ENCODE peak calls at places on chromosome 3, in ten cellular contexts. L is body of pancreas, Y is vagina, D is GM23338, S is endothelial cell of umbilical vein, Z is endodermal cell, C is neuronal stem cell, A is adipocyte, U is breast epithelium, E is suprapubic skin. B is an unnamed sample. For H3K36me3 and H3K4me1, the result is how much of the 10 kb centered on the place peaks cover.

GRCh38 chr3:88744896-88745295 is 362.5 kb upstream of the EPHA3 start:
- DNase-seq in Z (no peak), A (no peak), E (no peak), U (no peak), L (no peak), C (no peak), Y (no peak), D (no peak), S (no peak), B (no peak)

GRCh38 chr3:142019794-142020320 is 129.5 kb downstream of the TFDP2 start:
- DNase-seq in Z (no peak), Y (no peak), U (no peak), E (no peak), L (no peak), S (peak), D (no peak), C (no peak), A (no peak), B (peak)

GRCh38 chr3:70071138-70071537 is 71.6 kb downstream of the SAMMSON start:
- DNase-seq in U (no peak), Z (no peak), L (no peak), D (no peak), C (no peak), E (no peak), A (no peak), S (no peak), Y (no peak), B (no peak)

GRCh38 chr3:143045639-143046038 is 44.3 kb downstream of the U2SURP start:
- DNase-seq in D (no peak), L (no peak), A (no peak), Y (no peak), U (no peak), Z (no peak), E (no peak), C (no peak), S (no peak), B (no peak)

GRCh38 chr3:110430146-110430545 is 641.5 kb upstream of the NECTIN3 start:
- DNase-seq in S (no peak), U (no peak), Z (no peak), L (no peak), D (no peak), A (peak), Y (no peak), C (no peak), E (no peak), B (no peak)

GRCh38 chr3:171266034-171266805 is 194.0 kb downstream of the TNIK start:
- DNase-seq in U (no peak), E (no peak), L (no peak), D (no peak), A (peak), Y (no peak), C (no peak), Z (no peak), S (peak), B (no peak)

GRCh38 chr3:76293856-76294255 is 508.5 kb upstream of the ZNF717 start:
- DNase-seq in S (no peak), A (no peak), U (no peak), E (no peak), L (no peak), D (no peak), Y (no peak), C (no peak), Z (no peak), B (no peak)

GRCh38 chr3:156483426-156483825 is 71.5 kb downstream of the SSR3 start:
- DNase-seq in L (no peak), A (peak), U (no peak), C (no peak), E (no peak), D (no peak), Z (no peak), S (peak), Y (no peak), B (peak)

GRCh38 chr3:141063831-141064230 is 12.7 kb downstream of the SPSB4 start:
- DNase-seq in D (no peak), A (no peak), C (no peak), Y (peak), S (no peak), Z (peak), L (peak), E (peak), U (no peak), B (no peak)

GRCh38 chr3:7204848-7205156 is 343.9 kb downstream of the GRM7 start:
- DNase-seq in U (no peak), S (no peak), L (no peak), C (no peak), E (no peak), Y (no peak), A (no peak), D (no peak), Z (no peak), B (no peak)

GRCh38 chr3:8458711-8459110 is 42.9 kb upstream of the LMCD1 start:
- DNase-seq in S (peak), C (no peak), Z (no peak), L (no peak), A (peak), Y (no peak), U (no peak), D (no peak), E (no peak), B (no peak)

GRCh38 chr3:28973621-28974020 is 307.2 kb upstream of the RBMS3 start:
- DNase-seq in A (peak), E (no peak), S (no peak), Z (no peak), C (no peak), L (no peak), U (no peak), D (no peak), Y (no peak), B (no peak)

GRCh38 chr3:63654246-63654645 is 1.8 kb downstream of the SNTN start:
- DNase-seq in Y (no peak), U (no peak), Z (no peak), D (no peak), S (no peak), A (peak), L (no peak), E (no peak), C (no peak), B (no peak)

GRCh38 chr3:173789530-173789929 is 392.0 kb downstream of the NLGN1 start:
- DNase-seq in Y (no peak), Z (no peak), E (no peak), S (no peak), U (no peak), A (peak), D (no peak), C (no peak), L (no peak), B (no peak)

DNA sequence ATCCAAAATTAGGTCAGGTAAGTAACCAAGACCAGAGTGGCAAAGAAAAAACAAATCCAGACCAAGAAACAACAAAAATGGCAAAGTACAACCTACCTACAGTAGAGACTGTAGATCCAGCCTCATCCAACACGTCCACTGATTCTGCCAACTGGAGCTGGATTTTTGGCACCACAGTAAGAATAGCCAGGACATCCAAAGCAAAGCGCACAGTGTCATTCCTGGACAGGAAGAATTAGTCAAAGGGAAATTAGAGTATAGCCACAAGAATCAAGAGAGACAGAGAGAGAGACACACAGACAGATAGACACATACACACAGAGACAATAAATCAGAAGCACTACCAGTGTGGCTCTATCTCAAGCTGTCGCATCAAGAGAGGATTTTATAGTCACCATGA is 31.1 kb downstream of the RBM15B start:
- DNase-seq in C (no peak), A (no peak), S (no peak), Y (no peak), Z (no peak), E (no peak), D (no peak), L (no peak), U (no peak), B (no peak)
- H3K36me3 ChIP-seq in C (half or more), A (half or more), S (under half), Y (under half), Z (half or more), E (half or more), D (under half), L (under half), U (under half), B (under half)

GRCh38 chr3:127210654-127210943 is 17.7 kb downstream of the PRR23E start:
- DNase-seq in U (no peak), A (no peak), C (no peak), Y (no peak), D (no peak), S (no peak), Z (no peak), E (no peak), L (no peak), B (no peak)
- H3K4me1 ChIP-seq in U (under half), A (under half), C (under half), Y (under half), D (under half), S (under half), Z (under half), E (under half), L (under half), B (under half)

DNA sequence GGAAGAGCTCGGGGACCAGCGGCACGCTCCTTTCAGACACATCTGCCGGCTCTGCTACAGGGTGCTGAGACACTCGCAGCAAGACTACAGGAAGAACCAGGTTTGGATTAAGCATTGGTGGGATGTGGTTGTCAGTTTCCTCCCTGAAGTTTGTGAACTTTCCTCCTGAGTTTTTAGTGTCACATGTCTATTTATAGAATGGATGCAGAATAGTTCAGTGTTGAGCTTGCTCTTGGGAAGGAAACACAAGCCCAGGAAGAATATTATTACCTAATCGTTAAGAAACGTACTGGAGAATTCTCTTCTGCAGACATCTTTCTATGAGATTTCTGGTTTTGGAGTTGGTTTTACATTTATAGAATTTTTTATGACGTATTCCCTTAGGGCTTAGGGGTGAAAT is 172.0 kb downstream of the ITPR1 start:
- DNase-seq in C (no peak), D (no peak), L (no peak), Y (no peak), A (no peak), U (no peak), Z (no peak), S (no peak), E (no peak), B (no peak)
- H3K36me3 ChIP-seq in C (under half), D (under half), L (under half), Y (under half), A (under half), U (under half), Z (under half), S (under half), E (under half), B (under half)

GRCh38 chr3:50318615-50319014 is 3.9 kb downstream of the HYAL2 start:
- DNase-seq in D (no peak), S (no peak), L (no peak), Z (no peak), Y (no peak), C (no peak), U (no peak), E (no peak), A (no peak), B (no peak)

GRCh38 chr3:50318163-50318562 is 4.4 kb downstream of the HYAL2 start:
- DNase-seq in S (no peak), Y (no peak), D (no peak), Z (no peak), U (no peak), C (no peak), E (no peak), L (no peak), A (no peak), B (no peak)

GRCh38 chr3:50319181-50319871 is 3.2 kb downstream of the HYAL2 start:
- DNase-seq in U (no peak), A (no peak), S (no peak), L (no peak), D (no peak), Z (no peak), Y (no peak), E (no peak), C (no peak), B (no peak)

GRCh38 chr3:50316657-50317242 is 5.8 kb downstream of the HYAL2 start:
- DNase-seq in E (peak), Z (peak), A (no peak), U (peak), S (peak), C (no peak), D (no peak), Y (no peak), L (no peak), B (no peak)

DNA sequence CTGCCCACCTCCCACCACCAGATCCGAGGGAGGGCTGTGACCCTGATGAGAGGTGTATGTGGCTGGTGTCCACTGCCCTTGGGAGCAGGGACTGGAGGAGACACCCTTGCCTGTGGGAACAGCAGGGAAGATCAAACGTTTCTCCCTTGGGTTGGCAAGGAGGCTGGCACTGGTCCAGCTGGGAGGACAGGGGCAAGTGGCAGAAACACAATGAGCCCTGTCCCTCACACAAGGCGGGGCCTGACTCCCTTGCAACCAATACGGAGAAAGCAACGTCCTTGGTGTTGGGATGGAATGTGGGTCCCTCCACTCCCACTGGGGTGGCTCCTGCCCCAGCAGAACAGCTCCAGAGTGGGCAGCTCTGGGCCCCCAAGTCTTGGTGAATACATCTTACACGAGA is 5.2 kb downstream of the HYAL2 start:
- DNase-seq in S (no peak), E (no peak), D (no peak), Z (peak), C (no peak), Y (no peak), U (no peak), A (no peak), L (no peak), B (no peak)
- H3K4me1 ChIP-seq in S (under half), E (half or more), D (under half), Z (under half), C (under half), Y (half or more), U (under half), A (under half), L (under half), B (under half)

DNA sequence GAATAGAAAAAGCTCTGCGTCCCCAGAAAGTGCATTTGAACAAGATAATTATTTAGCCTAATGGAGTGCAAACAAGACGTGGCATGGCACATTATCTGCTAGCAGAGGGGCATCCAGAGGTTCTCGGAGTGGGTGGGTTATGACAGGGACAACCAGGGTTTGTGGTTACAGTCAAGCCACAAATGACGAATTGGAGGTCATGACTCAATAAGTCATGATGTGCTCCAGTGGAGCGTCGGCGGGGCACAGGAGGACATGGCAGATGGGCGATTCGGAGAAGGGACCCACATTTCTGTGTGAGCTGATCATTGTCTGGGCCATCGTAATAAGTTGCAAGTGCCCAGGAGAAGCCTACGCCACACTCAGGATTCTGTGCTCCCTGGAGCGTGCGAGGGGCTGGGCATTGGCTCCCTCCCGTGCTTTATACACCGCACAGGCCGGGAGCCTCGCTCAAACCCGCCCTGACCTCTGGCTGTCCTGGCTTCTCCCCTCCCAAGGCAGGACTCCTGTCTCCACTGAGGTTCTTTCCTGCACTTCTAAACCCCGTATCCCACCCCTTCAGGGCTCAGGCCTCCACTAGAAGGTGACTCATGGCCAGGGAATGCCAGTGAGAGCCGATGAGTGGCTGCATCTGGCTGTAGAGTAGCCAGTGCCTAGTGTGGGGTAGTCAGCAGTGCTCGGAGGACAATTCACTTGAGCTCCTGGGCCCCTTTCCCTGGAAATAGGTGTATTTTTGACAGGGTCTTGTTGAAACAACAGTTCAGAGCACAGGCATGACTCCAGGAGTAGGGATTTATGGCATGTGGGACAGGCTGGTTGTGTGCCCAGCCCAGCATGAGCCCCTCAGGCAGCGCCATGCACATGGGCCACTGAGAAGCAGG is 67.4 kb downstream of the GRIP2 start:
- DNase-seq in Z (peak), L (no peak), U (no peak), S (peak), C (no peak), A (peak), D (no peak), E (no peak), Y (no peak), B (no peak)
- H3K36me3 ChIP-seq in Z (under half), L (under half), U (under half), S (under half), C (under half), A (under half), D (under half), E (half or more), Y (under half), B (under half)

GRCh38 chr3:127406309-127407025 is 118.6 kb upstream of the PRR20G start:
- DNase-seq in Z (peak), S (no peak), U (no peak), C (no peak), Y (no peak), L (no peak), E (peak), D (peak), A (no peak), B (peak)

GRCh38 chr3:127408684-127409420 is 121.0 kb upstream of the PRR20G start:
- DNase-seq in Z (peak), Y (peak), S (no peak), A (no peak), L (no peak), U (no peak), E (peak), D (peak), C (no peak), B (no peak)

GRCh38 chr3:127408022-127408683 is 120.3 kb upstream of the PRR20G start:
- DNase-seq in C (no peak), S (no peak), E (peak), A (no peak), U (no peak), D (no peak), Y (peak), Z (peak), L (no peak), B (no peak)

GRCh38 chr3:127405791-127406190 is 117.9 kb upstream of the PRR20G start:
- DNase-seq in A (no peak), S (no peak), C (no peak), Z (peak), Y (no peak), D (no peak), L (no peak), U (no peak), E (peak), B (no peak)

GRCh38 chr3:127407026-127407939 is 119.4 kb upstream of the PRR20G start:
- DNase-seq in U (no peak), S (no peak), E (peak), C (no peak), D (no peak), Y (no peak), Z (peak), L (no peak), A (no peak), B (no peak)
- H3K4me1 ChIP-seq in U (under half), S (under half), E (under half), C (under half), D (under half), Y (under half), Z (under half), L (under half), A (under half), B (under half)

GRCh38 chr3:101852315-101852714 is 3.0 kb downstream of the NFKBIZ start:
- DNase-seq in E (no peak), S (no peak), Y (no peak), L (no peak), Z (no peak), D (no peak), U (no peak), A (no peak), C (no peak), B (no peak)
- H3K36me3 ChIP-seq in E (half or more), S (under half), Y (half or more), L (under half), Z (under half), D (half or more), U (under half), A (half or more), C (half or more), B (half or more)

DNA sequence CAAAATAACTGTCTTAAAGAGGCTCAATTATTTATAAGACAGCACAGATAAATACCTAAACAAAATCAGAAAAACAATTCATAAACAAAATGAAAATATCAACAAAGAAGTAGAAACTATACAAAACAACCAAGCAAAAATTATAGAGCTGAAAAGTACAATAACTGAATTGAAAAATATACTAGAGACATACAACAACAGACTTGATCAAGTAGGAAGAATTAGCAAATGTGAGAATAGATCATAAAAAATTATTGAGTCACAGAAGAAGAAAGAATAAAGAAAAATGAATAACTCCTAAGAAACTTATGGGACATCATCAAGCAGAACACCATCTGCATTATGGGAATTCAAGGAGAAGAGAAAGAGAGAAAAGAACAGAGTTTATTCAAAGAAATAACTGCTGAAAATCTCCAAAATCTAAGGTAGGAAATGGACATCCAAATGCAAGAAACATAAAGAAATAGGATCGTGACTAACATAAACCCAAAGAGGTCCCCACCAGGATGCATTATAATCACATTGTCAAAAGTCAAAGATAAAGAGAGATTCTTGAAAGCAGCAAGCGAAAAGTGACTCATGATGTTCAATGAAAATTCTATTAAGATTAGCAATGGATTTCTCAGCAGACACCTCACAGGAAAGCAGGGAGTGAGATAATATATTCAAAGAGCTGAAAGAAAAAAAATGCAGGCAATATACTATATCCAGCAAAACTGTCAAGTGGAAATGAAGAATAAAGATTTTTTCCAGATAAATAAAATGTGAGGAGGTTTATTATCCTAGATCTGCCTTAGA is 85.9 kb downstream of the DCLK3 start:
- DNase-seq in L (no peak), C (no peak), E (no peak), A (no peak), Y (no peak), S (no peak), D (no peak), Z (no peak), U (no peak), B (peak)
- H3K4me1 ChIP-seq in L (under half), C (under half), E (under half), A (under half), Y (under half), S (under half), D (under half), Z (under half), U (under half), B (under half)

B was measured in A673.